ENCODE peak calls at places on chromosomes 4 and X, in six cellular contexts. N, W, C, E, A and O are unnamed samples.

GRCh38 chr4:96525901-96526300 is 686.0 kb downstream of the PDHA2 start:
- DNase-seq in N (no peak), W (no peak), C (peak), E (no peak), A (peak), O (no peak)

GRCh38 chrX:19846995-19847790 is 40.2 kb downstream of the SH3KBP1 start:
- DNase-seq in N (no peak), W (peak), C (peak), E (no peak), A (peak), O (no peak)

GRCh38 chrX:91080822-91081221 is 353.8 kb upstream of the PABPC5 start:
- DNase-seq in N (no peak), W (no peak), C (no peak), E (no peak), A (no peak), O (no peak)

GRCh38 chrX:65697915-65698796 is 30.7 kb downstream of the MSN start:
- DNase-seq in N (no peak), W (peak), C (peak), E (peak), A (peak), O (peak)

GRCh38 chrX:21373637-21374162 is 518 bp upstream of the CNKSR2 start:
- DNase-seq in N (peak), W (no peak), C (no peak), E (no peak), A (no peak), O (peak)

GRCh38 chr4:138898282-138898681 is 117.3 kb upstream of the NOCT start:
- DNase-seq in N (no peak), W (no peak), C (peak), E (no peak), A (peak), O (no peak)

GRCh38 chrX:47796433-47796906 is 40.2 kb upstream of the ZNF81 start:
- DNase-seq in N (no peak), W (no peak), C (peak), E (no peak), A (peak), O (no peak)

GRCh38 chr4:176601156-176601555 is 191.6 kb downstream of the VEGFC start:
- DNase-seq in N (no peak), W (no peak), C (no peak), E (no peak), A (peak), O (no peak)

GRCh38 chrX:56764153-56764974 is 35.3 kb downstream of the NBDY start:
- DNase-seq in N (peak), W (peak), C (peak), E (peak), A (peak), O (peak)

GRCh38 chr4:88597970-88598369 is 5.7 kb downstream of the HERC3 start:
- DNase-seq in N (no peak), W (no peak), C (no peak), E (no peak), A (no peak), O (no peak)

GRCh38 chrX:136130931-136131843 is 16.1 kb upstream of the FHL1 start:
- DNase-seq in N (no peak), W (no peak), C (peak), E (no peak), A (peak), O (no peak)

GRCh38 chr4:123603165-123603564 is 206.6 kb downstream of the SPRY1 start:
- DNase-seq in N (no peak), W (no peak), C (peak), E (no peak), A (peak), O (no peak)

GRCh38 chr4:103075435-103075893 is 1.1 kb downstream of the SLC9B2 start:
- DNase-seq in N (no peak), W (no peak), C (peak), E (no peak), A (peak), O (no peak)

GRCh38 chr4:64144994-64145393 is 264.3 kb downstream of the TECRL start:
- DNase-seq in N (no peak), W (no peak), C (no peak), E (no peak), A (no peak), O (no peak)

GRCh38 chr4:4937926-4938325 is 78.5 kb downstream of the MSX1 start:
- DNase-seq in N (no peak), W (no peak), C (no peak), E (no peak), A (no peak), O (no peak)

GRCh38 chrX:9573282-9574106 is 108.6 kb downstream of the TBL1X start:
- DNase-seq in N (peak), W (no peak), C (no peak), E (no peak), A (peak), O (no peak)

GRCh38 chrX:11600578-11600977 is 65.1 kb downstream of the ARHGAP6 start:
- DNase-seq in N (no peak), W (no peak), C (no peak), E (no peak), A (no peak), O (no peak)

GRCh38 chr4:48967101-48967500 is 19.0 kb upstream of the CWH43 start:
- DNase-seq in N (no peak), W (no peak), C (no peak), E (no peak), A (no peak), O (no peak)

GRCh38 chr4:42271096-42271495 is 118.6 kb upstream of the BEND4 start:
- DNase-seq in N (no peak), W (no peak), C (no peak), E (no peak), A (no peak), O (no peak)

GRCh38 chr4:57071340-57071739 is 38.8 kb downstream of the IGFBP7 start:
- DNase-seq in N (no peak), W (peak), C (peak), E (no peak), A (no peak), O (no peak)

GRCh38 chr4:122710434-122711308 is 21.8 kb upstream of the BBS12 start:
- DNase-seq in N (no peak), W (no peak), C (peak), E (no peak), A (peak), O (no peak)